ENCODE peak calls at places on chromosomes 11 and 22, in nine cellular contexts. One of them, this sample, is unnamed. For H3K9me3 and H3K4me1, the result is how much of the 10 kb centered on the place peaks cover.

GRCh38 chr11:126181939-126182730 is 29.3 kb downstream of the RPUSD4 start:
- DNase-seq in IMR-90: no peak
- DNase-seq in heart right ventricle: no peak
- DNase-seq in cardiac muscle cell: no peak
- DNase-seq in fibroblast of lung: no peak
- DNase-seq in upper lobe of right lung: no peak
- DNase-seq in left ventricle myocardium inferior: no peak
- DNase-seq in mucosa of descending colon: no peak
- DNase-seq in heart left ventricle: no peak
- DNase-seq in this sample: no peak

GRCh38 chr11:2584812-2585565 is 114.8 kb downstream of the KCNQ1OT1 start:
- DNase-seq in IMR-90: no peak
- DNase-seq in heart right ventricle: no peak
- DNase-seq in cardiac muscle cell: no peak
- DNase-seq in fibroblast of lung: no peak
- DNase-seq in upper lobe of right lung: peak
- DNase-seq in left ventricle myocardium inferior: peak
- DNase-seq in mucosa of descending colon: peak
- DNase-seq in heart left ventricle: peak
- DNase-seq in this sample: no peak

GRCh38 chr11:73325036-73325981 is 17.2 kb downstream of the ARHGEF17 start:
- DNase-seq in IMR-90: peak
- DNase-seq in heart right ventricle: no peak
- DNase-seq in cardiac muscle cell: peak
- DNase-seq in fibroblast of lung: peak
- DNase-seq in upper lobe of right lung: no peak
- DNase-seq in left ventricle myocardium inferior: peak
- DNase-seq in mucosa of descending colon: no peak
- DNase-seq in heart left ventricle: peak
- DNase-seq in this sample: peak

GRCh38 chr11:16173798-16174197 is 182.5 kb downstream of the SOX6 start:
- DNase-seq in IMR-90: no peak
- DNase-seq in heart right ventricle: no peak
- DNase-seq in cardiac muscle cell: no peak
- DNase-seq in fibroblast of lung: no peak
- DNase-seq in upper lobe of right lung: no peak
- DNase-seq in left ventricle myocardium inferior: no peak
- DNase-seq in mucosa of descending colon: no peak
- DNase-seq in heart left ventricle: no peak
- DNase-seq in this sample: no peak

GRCh38 chr11:441418-442274 is at the start of gene ANO9:
- DNase-seq in IMR-90: no peak
- DNase-seq in heart right ventricle: no peak
- DNase-seq in cardiac muscle cell: no peak
- DNase-seq in fibroblast of lung: no peak
- DNase-seq in upper lobe of right lung: peak
- DNase-seq in left ventricle myocardium inferior: no peak
- DNase-seq in mucosa of descending colon: peak
- DNase-seq in heart left ventricle: no peak
- DNase-seq in this sample: no peak

GRCh38 chr11:11841121-11841604 is 609 bp upstream of the USP47 start:
- DNase-seq in IMR-90: no peak
- DNase-seq in heart right ventricle: peak
- DNase-seq in cardiac muscle cell: no peak
- DNase-seq in fibroblast of lung: peak
- DNase-seq in upper lobe of right lung: peak
- DNase-seq in left ventricle myocardium inferior: peak
- DNase-seq in mucosa of descending colon: peak
- DNase-seq in heart left ventricle: peak
- DNase-seq in this sample: peak

GRCh38 chr22:47618611-47619010 is 856.2 kb downstream of the TBC1D22A start:
- DNase-seq in IMR-90: no peak
- DNase-seq in heart right ventricle: no peak
- DNase-seq in cardiac muscle cell: no peak
- DNase-seq in fibroblast of lung: no peak
- DNase-seq in upper lobe of right lung: peak
- DNase-seq in left ventricle myocardium inferior: no peak
- DNase-seq in mucosa of descending colon: no peak
- DNase-seq in heart left ventricle: no peak
- DNase-seq in this sample: no peak

GRCh38 chr22:29987143-29987542 is 93.1 kb upstream of the HORMAD2 start:
- DNase-seq in IMR-90: no peak
- DNase-seq in heart right ventricle: no peak
- DNase-seq in cardiac muscle cell: no peak
- DNase-seq in fibroblast of lung: no peak
- DNase-seq in upper lobe of right lung: no peak
- DNase-seq in left ventricle myocardium inferior: no peak
- DNase-seq in mucosa of descending colon: no peak
- DNase-seq in heart left ventricle: no peak
- DNase-seq in this sample: no peak

GRCh38 chr11:73330569-73331093 is 22.6 kb downstream of the ARHGEF17 start:
- DNase-seq in IMR-90: peak
- DNase-seq in heart right ventricle: no peak
- DNase-seq in cardiac muscle cell: peak
- DNase-seq in fibroblast of lung: peak
- DNase-seq in upper lobe of right lung: no peak
- DNase-seq in left ventricle myocardium inferior: no peak
- DNase-seq in mucosa of descending colon: no peak
- DNase-seq in heart left ventricle: no peak
- DNase-seq in this sample: peak

GRCh38 chr11:72321381-72321996 is 77.5 kb upstream of the PHOX2A start:
- DNase-seq in IMR-90: peak
- DNase-seq in heart right ventricle: no peak
- DNase-seq in cardiac muscle cell: peak
- DNase-seq in fibroblast of lung: peak
- DNase-seq in upper lobe of right lung: no peak
- DNase-seq in left ventricle myocardium inferior: no peak
- DNase-seq in mucosa of descending colon: no peak
- DNase-seq in heart left ventricle: no peak
- DNase-seq in this sample: peak

GRCh38 chr11:65047581-65048422 is 6.8 kb downstream of the SAC3D1 start:
- DNase-seq in IMR-90: no peak
- DNase-seq in heart right ventricle: no peak
- DNase-seq in cardiac muscle cell: peak
- DNase-seq in fibroblast of lung: peak
- DNase-seq in upper lobe of right lung: no peak
- DNase-seq in left ventricle myocardium inferior: peak
- DNase-seq in mucosa of descending colon: no peak
- DNase-seq in heart left ventricle: peak
- DNase-seq in this sample: no peak

GRCh38 chr11:83235825-83236224 is 42.3 kb downstream of the ANKRD42 start:
- DNase-seq in IMR-90: peak
- DNase-seq in heart right ventricle: no peak
- DNase-seq in cardiac muscle cell: peak
- DNase-seq in fibroblast of lung: peak
- DNase-seq in upper lobe of right lung: no peak
- DNase-seq in left ventricle myocardium inferior: no peak
- DNase-seq in mucosa of descending colon: no peak
- DNase-seq in heart left ventricle: no peak
- DNase-seq in this sample: no peak

DNA sequence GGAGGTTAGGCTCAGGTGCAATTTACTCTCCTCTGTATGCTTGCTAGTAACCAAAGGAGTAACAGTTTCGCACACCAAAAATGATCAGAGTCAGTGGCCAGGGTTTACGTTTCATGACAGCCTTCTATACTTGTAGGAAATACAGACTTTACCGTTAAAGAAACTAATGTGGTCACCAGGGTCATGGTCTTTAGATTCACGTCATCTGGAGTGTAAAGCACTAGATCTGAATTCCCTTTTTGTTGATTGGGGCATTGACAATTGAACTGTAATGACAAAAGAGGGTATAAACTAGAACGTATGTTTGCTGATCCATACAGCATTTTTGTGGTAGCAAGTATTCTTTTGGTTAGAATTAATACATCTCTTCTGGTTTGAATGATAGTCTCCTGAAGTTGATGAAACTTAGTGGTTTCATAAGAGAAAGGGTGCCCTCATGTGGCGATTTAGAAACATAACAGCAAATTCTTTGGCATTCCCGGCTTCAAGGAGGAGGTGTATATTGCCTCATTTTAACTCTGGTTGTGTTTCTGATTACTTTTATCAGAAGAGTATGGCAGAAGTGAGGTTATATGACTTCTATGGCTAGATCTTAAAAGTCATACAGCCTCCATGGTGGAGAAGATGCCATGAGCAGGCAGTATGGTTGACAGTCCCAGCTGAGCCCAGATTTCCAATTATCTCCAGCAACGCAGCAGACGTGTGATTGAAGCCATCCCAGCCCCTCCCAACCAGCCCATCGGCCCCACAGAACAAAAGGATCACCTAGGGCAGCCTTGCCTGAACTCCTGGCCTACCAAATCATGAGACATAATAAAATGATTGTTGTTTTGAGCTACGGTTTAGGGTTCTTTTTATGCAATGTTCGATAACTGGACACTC is 35.1 kb downstream of the MMP7 start:
- DNase-seq in IMR-90: peak
- DNase-seq in heart right ventricle: peak
- DNase-seq in cardiac muscle cell: peak
- DNase-seq in fibroblast of lung: peak
- DNase-seq in upper lobe of right lung: no peak
- DNase-seq in left ventricle myocardium inferior: no peak
- DNase-seq in mucosa of descending colon: no peak
- DNase-seq in heart left ventricle: peak
- DNase-seq in this sample: peak
- H3K4me3 ChIP-seq in IMR-90: no peak
- H3K4me3 ChIP-seq in heart right ventricle: no peak
- H3K4me3 ChIP-seq in cardiac muscle cell: no peak
- H3K4me3 ChIP-seq in fibroblast of lung: peak
- H3K4me3 ChIP-seq in upper lobe of right lung: no peak
- H3K4me3 ChIP-seq in left ventricle myocardium inferior: no peak
- H3K4me3 ChIP-seq in mucosa of descending colon: no peak
- H3K4me3 ChIP-seq in heart left ventricle: no peak
- H3K4me3 ChIP-seq in this sample: no peak

GRCh38 chr11:78586452-78587046 is 11.9 kb upstream of the NARS2 start:
- DNase-seq in IMR-90: peak
- DNase-seq in heart right ventricle: no peak
- DNase-seq in cardiac muscle cell: peak
- DNase-seq in fibroblast of lung: no peak
- DNase-seq in upper lobe of right lung: no peak
- DNase-seq in left ventricle myocardium inferior: no peak
- DNase-seq in mucosa of descending colon: no peak
- DNase-seq in heart left ventricle: no peak
- DNase-seq in this sample: no peak
- H3K9me3 ChIP-seq in IMR-90: under half
- H3K9me3 ChIP-seq in heart right ventricle: under half
- H3K9me3 ChIP-seq in cardiac muscle cell: under half
- H3K9me3 ChIP-seq in fibroblast of lung: under half
- H3K9me3 ChIP-seq in upper lobe of right lung: under half
- H3K9me3 ChIP-seq in left ventricle myocardium inferior: under half
- H3K9me3 ChIP-seq in mucosa of descending colon: under half
- H3K9me3 ChIP-seq in heart left ventricle: under half
- H3K9me3 ChIP-seq in this sample: under half

GRCh38 chr11:30758012-30758411 is 171.9 kb upstream of the MPPED2 start:
- DNase-seq in IMR-90: peak
- DNase-seq in heart right ventricle: no peak
- DNase-seq in cardiac muscle cell: no peak
- DNase-seq in fibroblast of lung: no peak
- DNase-seq in upper lobe of right lung: no peak
- DNase-seq in left ventricle myocardium inferior: no peak
- DNase-seq in mucosa of descending colon: no peak
- DNase-seq in heart left ventricle: peak
- DNase-seq in this sample: no peak

GRCh38 chr11:30762188-30762587 is 176.0 kb upstream of the MPPED2 start:
- DNase-seq in IMR-90: no peak
- DNase-seq in heart right ventricle: no peak
- DNase-seq in cardiac muscle cell: no peak
- DNase-seq in fibroblast of lung: no peak
- DNase-seq in upper lobe of right lung: no peak
- DNase-seq in left ventricle myocardium inferior: no peak
- DNase-seq in mucosa of descending colon: no peak
- DNase-seq in heart left ventricle: no peak
- DNase-seq in this sample: no peak

GRCh38 chr11:30760341-30760740 is 174.2 kb upstream of the MPPED2 start:
- DNase-seq in IMR-90: peak
- DNase-seq in heart right ventricle: no peak
- DNase-seq in cardiac muscle cell: no peak
- DNase-seq in fibroblast of lung: no peak
- DNase-seq in upper lobe of right lung: no peak
- DNase-seq in left ventricle myocardium inferior: no peak
- DNase-seq in mucosa of descending colon: no peak
- DNase-seq in heart left ventricle: no peak
- DNase-seq in this sample: no peak

GRCh38 chr11:30763951-30764350 is 177.8 kb upstream of the MPPED2 start:
- DNase-seq in IMR-90: no peak
- DNase-seq in heart right ventricle: no peak
- DNase-seq in cardiac muscle cell: no peak
- DNase-seq in fibroblast of lung: no peak
- DNase-seq in upper lobe of right lung: no peak
- DNase-seq in left ventricle myocardium inferior: no peak
- DNase-seq in mucosa of descending colon: no peak
- DNase-seq in heart left ventricle: no peak
- DNase-seq in this sample: no peak

GRCh38 chr11:30758946-30759501 is 172.9 kb upstream of the MPPED2 start:
- DNase-seq in IMR-90: no peak
- DNase-seq in heart right ventricle: no peak
- DNase-seq in cardiac muscle cell: no peak
- DNase-seq in fibroblast of lung: no peak
- DNase-seq in upper lobe of right lung: no peak
- DNase-seq in left ventricle myocardium inferior: no peak
- DNase-seq in mucosa of descending colon: no peak
- DNase-seq in heart left ventricle: no peak
- DNase-seq in this sample: no peak
- H3K4me1 ChIP-seq in IMR-90: under half
- H3K4me1 ChIP-seq in heart right ventricle: under half
- H3K4me1 ChIP-seq in cardiac muscle cell: under half
- H3K4me1 ChIP-seq in fibroblast of lung: under half
- H3K4me1 ChIP-seq in upper lobe of right lung: under half
- H3K4me1 ChIP-seq in left ventricle myocardium inferior: under half
- H3K4me1 ChIP-seq in mucosa of descending colon: under half
- H3K4me1 ChIP-seq in heart left ventricle: under half
- H3K4me1 ChIP-seq in this sample: under half

GRCh38 chr11:117434481-117434880 is 106.8 kb downstream of the CEP164 start:
- DNase-seq in IMR-90: no peak
- DNase-seq in heart right ventricle: no peak
- DNase-seq in cardiac muscle cell: no peak
- DNase-seq in fibroblast of lung: no peak
- DNase-seq in upper lobe of right lung: no peak
- DNase-seq in left ventricle myocardium inferior: no peak
- DNase-seq in mucosa of descending colon: no peak
- DNase-seq in heart left ventricle: no peak
- DNase-seq in this sample: no peak

GRCh38 chr11:117428856-117429229 is 101.2 kb downstream of the CEP164 start:
- DNase-seq in IMR-90: no peak
- DNase-seq in heart right ventricle: no peak
- DNase-seq in cardiac muscle cell: no peak
- DNase-seq in fibroblast of lung: no peak
- DNase-seq in upper lobe of right lung: no peak
- DNase-seq in left ventricle myocardium inferior: no peak
- DNase-seq in mucosa of descending colon: no peak
- DNase-seq in heart left ventricle: no peak
- DNase-seq in this sample: no peak

GRCh38 chr11:117430293-117430955 is 102.8 kb downstream of the CEP164 start:
- DNase-seq in IMR-90: no peak
- DNase-seq in heart right ventricle: no peak
- DNase-seq in cardiac muscle cell: no peak
- DNase-seq in fibroblast of lung: no peak
- DNase-seq in upper lobe of right lung: peak
- DNase-seq in left ventricle myocardium inferior: no peak
- DNase-seq in mucosa of descending colon: no peak
- DNase-seq in heart left ventricle: no peak
- DNase-seq in this sample: no peak

GRCh38 chr11:117433717-117434116 is 106.1 kb downstream of the CEP164 start:
- DNase-seq in IMR-90: no peak
- DNase-seq in heart right ventricle: no peak
- DNase-seq in cardiac muscle cell: no peak
- DNase-seq in fibroblast of lung: no peak
- DNase-seq in upper lobe of right lung: no peak
- DNase-seq in left ventricle myocardium inferior: no peak
- DNase-seq in mucosa of descending colon: no peak
- DNase-seq in heart left ventricle: no peak
- DNase-seq in this sample: no peak

GRCh38 chr11:117431436-117431835 is 103.8 kb downstream of the CEP164 start:
- DNase-seq in IMR-90: no peak
- DNase-seq in heart right ventricle: no peak
- DNase-seq in cardiac muscle cell: no peak
- DNase-seq in fibroblast of lung: no peak
- DNase-seq in upper lobe of right lung: no peak
- DNase-seq in left ventricle myocardium inferior: no peak
- DNase-seq in mucosa of descending colon: no peak
- DNase-seq in heart left ventricle: no peak
- DNase-seq in this sample: no peak
- H3K4me3 ChIP-seq in IMR-90: no peak
- H3K4me3 ChIP-seq in heart right ventricle: no peak
- H3K4me3 ChIP-seq in cardiac muscle cell: no peak
- H3K4me3 ChIP-seq in fibroblast of lung: no peak
- H3K4me3 ChIP-seq in upper lobe of right lung: no peak
- H3K4me3 ChIP-seq in left ventricle myocardium inferior: no peak
- H3K4me3 ChIP-seq in mucosa of descending colon: no peak
- H3K4me3 ChIP-seq in heart left ventricle: no peak
- H3K4me3 ChIP-seq in this sample: no peak

This sample was measured in BE2C.